ENCODE peak calls at places on chromosomes 3 and 15, in six cellular contexts. One of them, this sample, is unnamed.

GRCh38 chr15:44501768-44502366 is 35.1 kb upstream of the EIF3J start:
- DNase-seq in WERI-Rb-1: no peak
- DNase-seq in fibroblast of the aortic adventitia: peak; percentile 68
- DNase-seq in uterus: no peak
- DNase-seq in heart right ventricle: no peak
- DNase-seq in left ventricle myocardium inferior: no peak
- DNase-seq in this sample: peak; percentile 62

GRCh38 chr15:61841461-61841860 is 218.8 kb downstream of the VPS13C start:
- DNase-seq in WERI-Rb-1: no peak
- DNase-seq in fibroblast of the aortic adventitia: no peak
- DNase-seq in uterus: no peak
- DNase-seq in heart right ventricle: no peak
- DNase-seq in left ventricle myocardium inferior: no peak
- DNase-seq in this sample: no peak

GRCh38 chr15:100849021-100849831 is 30.4 kb upstream of the ALDH1A3 start:
- DNase-seq in WERI-Rb-1: no peak
- DNase-seq in fibroblast of the aortic adventitia: peak; percentile 58
- DNase-seq in uterus: peak; percentile 70
- DNase-seq in heart right ventricle: peak; percentile 24
- DNase-seq in left ventricle myocardium inferior: peak; percentile 25
- DNase-seq in this sample: peak; percentile 53

GRCh38 chr3:79467721-79468120 is 300.1 kb downstream of the ROBO1 start:
- DNase-seq in WERI-Rb-1: no peak
- DNase-seq in fibroblast of the aortic adventitia: no peak
- DNase-seq in uterus: no peak
- DNase-seq in heart right ventricle: no peak
- DNase-seq in left ventricle myocardium inferior: no peak
- DNase-seq in this sample: no peak

GRCh38 chr3:20608054-20608738 is 422.2 kb upstream of the SGO1 start:
- DNase-seq in WERI-Rb-1: no peak
- DNase-seq in fibroblast of the aortic adventitia: no peak
- DNase-seq in uterus: no peak
- DNase-seq in heart right ventricle: no peak
- DNase-seq in left ventricle myocardium inferior: no peak
- DNase-seq in this sample: no peak

GRCh38 chr3:106688463-106688862 is 688.8 kb upstream of the CCDC54 start:
- DNase-seq in WERI-Rb-1: no peak
- DNase-seq in fibroblast of the aortic adventitia: peak; percentile 96
- DNase-seq in uterus: no peak
- DNase-seq in heart right ventricle: no peak
- DNase-seq in left ventricle myocardium inferior: no peak
- DNase-seq in this sample: peak; percentile 94

GRCh38 chr15:47477253-47477652 is 240.1 kb upstream of the SEMA6D start:
- DNase-seq in WERI-Rb-1: no peak
- DNase-seq in fibroblast of the aortic adventitia: no peak
- DNase-seq in uterus: no peak
- DNase-seq in heart right ventricle: no peak
- DNase-seq in left ventricle myocardium inferior: no peak
- DNase-seq in this sample: no peak

GRCh38 chr3:193841581-193841980 is 248.6 kb downstream of the OPA1 start:
- DNase-seq in WERI-Rb-1: no peak
- DNase-seq in fibroblast of the aortic adventitia: no peak
- DNase-seq in uterus: no peak
- DNase-seq in heart right ventricle: no peak
- DNase-seq in left ventricle myocardium inferior: no peak
- DNase-seq in this sample: no peak

GRCh38 chr15:63029701-63030100 is 12.8 kb upstream of the TPM1 start:
- DNase-seq in WERI-Rb-1: peak; percentile 60
- DNase-seq in fibroblast of the aortic adventitia: no peak
- DNase-seq in uterus: no peak
- DNase-seq in heart right ventricle: no peak
- DNase-seq in left ventricle myocardium inferior: no peak
- DNase-seq in this sample: peak; percentile 43

GRCh38 chr3:18090377-18090776 is 334.8 kb downstream of the SATB1 start:
- DNase-seq in WERI-Rb-1: no peak
- DNase-seq in fibroblast of the aortic adventitia: no peak
- DNase-seq in uterus: no peak
- DNase-seq in heart right ventricle: no peak
- DNase-seq in left ventricle myocardium inferior: no peak
- DNase-seq in this sample: no peak

GRCh38 chr15:70323111-70323851 is 225.6 kb upstream of the TLE3 start:
- DNase-seq in WERI-Rb-1: peak; percentile 79
- DNase-seq in fibroblast of the aortic adventitia: peak; percentile 79
- DNase-seq in uterus: peak; percentile 90
- DNase-seq in heart right ventricle: peak; percentile 44
- DNase-seq in left ventricle myocardium inferior: peak; percentile 53
- DNase-seq in this sample: peak; percentile 88

GRCh38 chr3:135966875-135967274 is 1.3 kb downstream of the PPP2R3A start:
- DNase-seq in WERI-Rb-1: no peak
- DNase-seq in fibroblast of the aortic adventitia: peak; percentile 13
- DNase-seq in uterus: no peak
- DNase-seq in heart right ventricle: no peak
- DNase-seq in left ventricle myocardium inferior: no peak
- DNase-seq in this sample: no peak

GRCh38 chr3:127753338-127753737 is 69.0 kb downstream of the MGLL start:
- DNase-seq in WERI-Rb-1: no peak
- DNase-seq in fibroblast of the aortic adventitia: no peak
- DNase-seq in uterus: no peak
- DNase-seq in heart right ventricle: no peak
- DNase-seq in left ventricle myocardium inferior: no peak
- DNase-seq in this sample: no peak

GRCh38 chr3:125512135-125512920 is 7.7 kb downstream of the SNX4 start:
- DNase-seq in WERI-Rb-1: no peak
- DNase-seq in fibroblast of the aortic adventitia: peak; percentile 83
- DNase-seq in uterus: no peak
- DNase-seq in heart right ventricle: no peak
- DNase-seq in left ventricle myocardium inferior: no peak
- DNase-seq in this sample: peak; percentile 1

GRCh38 chr3:149277338-149277813 is 55.7 kb upstream of the CP start:
- DNase-seq in WERI-Rb-1: no peak
- DNase-seq in fibroblast of the aortic adventitia: peak; percentile 70
- DNase-seq in uterus: no peak
- DNase-seq in heart right ventricle: no peak
- DNase-seq in left ventricle myocardium inferior: no peak
- DNase-seq in this sample: peak; percentile 80

GRCh38 chr3:71581451-71581980 is 2.0 kb downstream of the FOXP1 start:
- DNase-seq in WERI-Rb-1: peak; percentile 11
- DNase-seq in fibroblast of the aortic adventitia: peak; percentile 58
- DNase-seq in uterus: peak; percentile 33
- DNase-seq in heart right ventricle: peak; percentile 34
- DNase-seq in left ventricle myocardium inferior: peak; percentile 41
- DNase-seq in this sample: peak; percentile 36

GRCh38 chr3:81476652-81477051 is 284.8 kb downstream of the GBE1 start:
- DNase-seq in WERI-Rb-1: no peak
- DNase-seq in fibroblast of the aortic adventitia: no peak
- DNase-seq in uterus: no peak
- DNase-seq in heart right ventricle: no peak
- DNase-seq in left ventricle myocardium inferior: no peak
- DNase-seq in this sample: no peak

GRCh38 chr3:127867986-127868385 is 45.7 kb upstream of the MGLL start:
- DNase-seq in WERI-Rb-1: no peak
- DNase-seq in fibroblast of the aortic adventitia: no peak
- DNase-seq in uterus: no peak
- DNase-seq in heart right ventricle: no peak
- DNase-seq in left ventricle myocardium inferior: no peak
- DNase-seq in this sample: peak; percentile 40

GRCh38 chr3:46495901-46496456 is 1.8 kb upstream of the RTP3 start:
- DNase-seq in WERI-Rb-1: no peak
- DNase-seq in fibroblast of the aortic adventitia: peak; percentile 84
- DNase-seq in uterus: no peak
- DNase-seq in heart right ventricle: no peak
- DNase-seq in left ventricle myocardium inferior: no peak
- DNase-seq in this sample: peak; percentile 87

GRCh38 chr3:29493109-29493508 is 212.2 kb downstream of the RBMS3 start:
- DNase-seq in WERI-Rb-1: no peak
- DNase-seq in fibroblast of the aortic adventitia: no peak
- DNase-seq in uterus: no peak
- DNase-seq in heart right ventricle: no peak
- DNase-seq in left ventricle myocardium inferior: no peak
- DNase-seq in this sample: no peak

GRCh38 chr3:151308089-151308488 is 8.5 kb downstream of the GPR87 start:
- DNase-seq in WERI-Rb-1: no peak
- DNase-seq in fibroblast of the aortic adventitia: no peak
- DNase-seq in uterus: no peak
- DNase-seq in heart right ventricle: no peak
- DNase-seq in left ventricle myocardium inferior: no peak
- DNase-seq in this sample: no peak

GRCh38 chr3:190444036-190444435 is 5.7 kb downstream of the TMEM207 start:
- DNase-seq in WERI-Rb-1: no peak
- DNase-seq in fibroblast of the aortic adventitia: no peak
- DNase-seq in uterus: no peak
- DNase-seq in heart right ventricle: no peak
- DNase-seq in left ventricle myocardium inferior: no peak
- DNase-seq in this sample: no peak

GRCh38 chr3:100650651-100651611 is 41.5 kb downstream of the ADGRG7 start:
- DNase-seq in WERI-Rb-1: no peak
- DNase-seq in fibroblast of the aortic adventitia: peak; percentile 61
- DNase-seq in uterus: no peak
- DNase-seq in heart right ventricle: no peak
- DNase-seq in left ventricle myocardium inferior: no peak
- DNase-seq in this sample: peak; percentile 72

GRCh38 chr15:64844576-64845140 is 2.9 kb downstream of the PLEKHO2 start:
- DNase-seq in WERI-Rb-1: no peak
- DNase-seq in fibroblast of the aortic adventitia: no peak
- DNase-seq in uterus: no peak
- DNase-seq in heart right ventricle: no peak
- DNase-seq in left ventricle myocardium inferior: no peak
- DNase-seq in this sample: no peak
- H3K4me3 ChIP-seq in WERI-Rb-1: no peak overlapping the region
- H3K4me3 ChIP-seq in fibroblast of the aortic adventitia: peak overlapping the region; percentile 94
- H3K4me3 ChIP-seq in uterus: peak overlapping the region; percentile 87
- H3K4me3 ChIP-seq in heart right ventricle: peak overlapping the region; percentile 99
- H3K4me3 ChIP-seq in left ventricle myocardium inferior: peak overlapping the region; percentile 99
- H3K4me3 ChIP-seq in this sample: peak overlapping the region; percentile 96

GRCh38 chr3:186536883-186537553 is 7.2 kb downstream of the CRYGS start:
- DNase-seq in WERI-Rb-1: no peak
- DNase-seq in fibroblast of the aortic adventitia: peak; percentile 46
- DNase-seq in uterus: no peak
- DNase-seq in heart right ventricle: no peak
- DNase-seq in left ventricle myocardium inferior: no peak
- DNase-seq in this sample: no peak

GRCh38 chr3:186534113-186534669 is 10.0 kb downstream of the CRYGS start:
- DNase-seq in WERI-Rb-1: no peak
- DNase-seq in fibroblast of the aortic adventitia: no peak
- DNase-seq in uterus: no peak
- DNase-seq in heart right ventricle: no peak
- DNase-seq in left ventricle myocardium inferior: no peak
- DNase-seq in this sample: no peak

GRCh38 chr3:186529204-186529999 is 14.8 kb downstream of the CRYGS start:
- DNase-seq in WERI-Rb-1: peak; percentile 36
- DNase-seq in fibroblast of the aortic adventitia: no peak
- DNase-seq in uterus: no peak
- DNase-seq in heart right ventricle: no peak
- DNase-seq in left ventricle myocardium inferior: no peak
- DNase-seq in this sample: no peak

GRCh38 chr3:186530415-186530814 is 13.8 kb downstream of the CRYGS start:
- DNase-seq in WERI-Rb-1: no peak
- DNase-seq in fibroblast of the aortic adventitia: no peak
- DNase-seq in uterus: no peak
- DNase-seq in heart right ventricle: no peak
- DNase-seq in left ventricle myocardium inferior: no peak
- DNase-seq in this sample: no peak

GRCh38 chr3:186532641-186533072 is 11.5 kb downstream of the CRYGS start:
- DNase-seq in WERI-Rb-1: no peak
- DNase-seq in fibroblast of the aortic adventitia: no peak
- DNase-seq in uterus: no peak
- DNase-seq in heart right ventricle: no peak
- DNase-seq in left ventricle myocardium inferior: no peak
- DNase-seq in this sample: no peak
- H3K4me3 ChIP-seq in WERI-Rb-1: no peak overlapping the region
- H3K4me3 ChIP-seq in fibroblast of the aortic adventitia: no peak overlapping the region
- H3K4me3 ChIP-seq in uterus: no peak overlapping the region
- H3K4me3 ChIP-seq in heart right ventricle: no peak overlapping the region
- H3K4me3 ChIP-seq in left ventricle myocardium inferior: no peak overlapping the region
- H3K4me3 ChIP-seq in this sample: no peak overlapping the region

DNA sequence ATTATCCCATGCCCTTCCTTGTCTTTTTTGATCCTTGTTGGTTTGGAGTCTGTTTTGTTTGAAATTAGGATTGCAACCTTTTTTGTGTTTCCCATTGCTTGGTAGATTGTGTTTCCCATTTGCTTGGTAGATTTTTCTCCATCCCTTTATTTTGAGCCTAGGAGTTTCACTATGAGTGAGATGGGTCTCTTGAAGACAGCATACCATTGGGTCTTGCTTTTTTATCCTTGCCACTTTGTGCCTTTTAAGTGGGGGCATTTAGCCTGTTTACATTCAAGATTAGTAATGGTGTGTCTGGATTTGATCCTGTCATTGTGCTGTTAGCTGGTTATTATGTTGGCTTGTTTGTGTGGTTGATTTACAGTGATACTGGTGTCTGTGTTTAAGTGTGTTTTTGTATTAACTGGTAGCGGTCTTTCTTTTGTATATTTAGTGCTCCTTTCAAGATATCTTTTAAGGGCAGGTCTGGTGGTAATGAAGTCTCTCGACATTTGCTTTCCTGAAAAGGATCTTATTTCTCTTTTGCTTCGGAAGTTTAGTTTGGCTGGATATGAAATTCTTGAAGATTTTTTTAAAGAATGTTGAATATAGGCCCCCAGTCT is 70.8 kb downstream of the AKAP13 start:
- DNase-seq in WERI-Rb-1: no peak
- DNase-seq in fibroblast of the aortic adventitia: no peak
- DNase-seq in uterus: no peak
- DNase-seq in heart right ventricle: no peak
- DNase-seq in left ventricle myocardium inferior: no peak
- DNase-seq in this sample: no peak
- H3K4me3 ChIP-seq in WERI-Rb-1: no peak overlapping the region
- H3K4me3 ChIP-seq in fibroblast of the aortic adventitia: no peak overlapping the region
- H3K4me3 ChIP-seq in uterus: no peak overlapping the region
- H3K4me3 ChIP-seq in heart right ventricle: no peak overlapping the region
- H3K4me3 ChIP-seq in left ventricle myocardium inferior: no peak overlapping the region
- H3K4me3 ChIP-seq in this sample: no peak overlapping the region

DNA sequence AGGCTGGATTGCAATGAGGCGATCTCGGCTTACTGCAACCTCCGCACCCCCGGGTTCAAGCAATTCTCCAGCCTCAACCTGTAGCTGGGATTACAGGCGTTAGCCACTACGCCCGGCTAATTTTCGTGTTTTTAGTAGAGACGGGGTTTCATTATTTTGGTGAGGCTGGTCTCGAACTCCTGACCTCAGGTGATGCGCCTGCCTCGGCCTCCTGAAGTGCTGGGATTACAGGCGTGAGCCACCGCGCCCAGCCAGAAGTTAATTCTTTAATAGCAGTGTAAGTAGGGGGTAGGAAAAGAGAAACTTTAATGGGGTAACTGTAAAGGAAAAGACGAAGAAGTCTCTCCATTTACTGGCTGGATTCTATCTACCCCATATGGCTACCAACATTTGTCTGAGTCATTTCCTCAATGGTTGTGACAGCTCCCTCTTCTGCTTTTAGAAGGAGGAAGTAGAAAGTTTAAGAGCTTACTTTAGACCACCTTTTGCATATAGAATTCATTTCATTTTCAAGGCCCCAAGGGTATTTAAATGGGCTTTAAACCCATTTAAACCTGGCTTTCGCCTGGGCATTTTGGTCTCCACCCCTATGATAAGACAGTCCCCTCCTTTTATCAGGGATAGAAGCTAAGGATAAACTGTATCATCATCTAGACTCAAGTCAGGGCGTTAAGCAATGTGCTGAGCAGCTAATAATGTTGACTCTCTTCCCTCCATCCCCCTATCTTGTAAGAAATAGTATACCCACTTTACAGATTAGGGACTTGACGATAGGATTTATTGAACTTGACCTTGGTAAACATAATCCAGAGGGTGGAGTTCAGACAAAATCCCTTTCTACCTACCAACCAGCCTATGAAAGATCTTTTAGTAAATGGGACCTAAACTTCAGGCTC is 1.1 kb upstream of the CDV3 start:
- DNase-seq in WERI-Rb-1: no peak
- DNase-seq in fibroblast of the aortic adventitia: no peak
- DNase-seq in uterus: no peak
- DNase-seq in heart right ventricle: no peak
- DNase-seq in left ventricle myocardium inferior: no peak
- DNase-seq in this sample: peak; percentile 40
- H3K4me3 ChIP-seq in WERI-Rb-1: peak overlapping the region; percentile 36
- H3K4me3 ChIP-seq in fibroblast of the aortic adventitia: peak overlapping the region; percentile 47
- H3K4me3 ChIP-seq in uterus: peak overlapping the region; percentile 30
- H3K4me3 ChIP-seq in heart right ventricle: peak overlapping the region; percentile 72
- H3K4me3 ChIP-seq in left ventricle myocardium inferior: peak overlapping the region; percentile 60
- H3K4me3 ChIP-seq in this sample: peak overlapping the region; percentile 37